ENCODE peak calls at places on chromosomes 3 and 15, in ten cellular contexts. W, B, I, L, D, T, K, Q, P and H are unnamed samples. For H3K9me3, the result is how much of the 10 kb centered on the place peaks cover.

GRCh38 chr3:191425322-191425734 is 35.6 kb upstream of the PYDC2 start:
- DNase-seq in W (no peak), B (no peak), I (no peak), L (no peak), D (no peak), T (no peak), K (no peak), Q (no peak), P (no peak), H (no peak)

GRCh38 chr15:99052205-99052604 is 44.6 kb upstream of the PGPEP1L start:
- DNase-seq in W (no peak), B (no peak), I (no peak), L (no peak), D (no peak), T (no peak), K (no peak), Q (no peak), P (no peak), H (no peak)

GRCh38 chr3:172840913-172841312 is 90.4 kb downstream of the ECT2 start:
- DNase-seq in W (no peak), B (no peak), I (no peak), L (no peak), D (no peak), T (no peak), K (no peak), Q (no peak), P (no peak), H (no peak)

GRCh38 chr15:43998607-43999006 is 171.8 kb downstream of the WDR76 start:
- DNase-seq in W (peak), B (no peak), I (peak), L (no peak), D (peak), T (peak), K (peak), Q (no peak), P (no peak), H (no peak)

GRCh38 chr3:181554233-181554765 is 157.4 kb upstream of the SOX2 start:
- DNase-seq in W (no peak), B (no peak), I (no peak), L (no peak), D (no peak), T (no peak), K (no peak), Q (no peak), P (no peak), H (no peak)

GRCh38 chr3:47283596-47284364 is 1.0 kb downstream of the KLHL18 start:
- DNase-seq in W (no peak), B (no peak), I (no peak), L (peak), D (peak), T (no peak), K (no peak), Q (no peak), P (no peak), H (no peak)

GRCh38 chr15:34182942-34183341 is 27.0 kb downstream of the KATNBL1 start:
- DNase-seq in W (no peak), B (no peak), I (no peak), L (no peak), D (no peak), T (no peak), K (no peak), Q (no peak), P (no peak), H (no peak)

GRCh38 chr3:56737001-56737400 is 53.9 kb upstream of the TASOR start:
- DNase-seq in W (no peak), B (no peak), I (no peak), L (no peak), D (no peak), T (no peak), K (no peak), Q (no peak), P (no peak), H (no peak)

GRCh38 chr3:182238141-182238540 is 526.4 kb downstream of the SOX2 start:
- DNase-seq in W (no peak), B (no peak), I (no peak), L (no peak), D (no peak), T (peak), K (no peak), Q (no peak), P (no peak), H (no peak)

GRCh38 chr15:62262305-62262941 is 97.3 kb upstream of the C2CD4B start:
- DNase-seq in W (no peak), B (no peak), I (no peak), L (no peak), D (no peak), T (no peak), K (no peak), Q (no peak), P (no peak), H (no peak)

GRCh38 chr15:62269504-62269903 is 104.4 kb upstream of the C2CD4B start:
- DNase-seq in W (no peak), B (no peak), I (no peak), L (peak), D (no peak), T (no peak), K (no peak), Q (no peak), P (no peak), H (no peak)

DNA sequence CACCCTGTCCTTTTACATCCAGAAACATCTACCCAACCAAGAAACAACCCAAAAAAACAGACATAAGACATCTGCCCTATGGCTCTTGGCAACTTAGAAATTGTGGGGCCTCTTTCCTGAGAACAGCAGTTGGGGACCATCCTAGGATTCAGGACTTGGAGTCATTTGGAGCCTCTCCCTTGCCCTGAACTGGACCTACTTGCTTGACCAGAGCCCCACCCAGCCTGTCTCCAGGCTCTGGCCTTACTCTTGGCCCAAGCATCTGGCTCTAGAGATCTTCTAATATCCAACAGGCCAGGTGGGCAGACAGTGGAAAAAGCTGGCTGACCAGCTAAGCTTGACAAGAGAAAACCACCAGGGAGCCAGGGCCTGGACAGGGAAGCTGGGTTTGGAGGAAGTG is 99.1 kb upstream of the C2CD4B start:
- DNase-seq in W (no peak), B (no peak), I (no peak), L (no peak), D (no peak), T (no peak), K (no peak), Q (no peak), P (no peak), H (no peak)
- H3K9me3 ChIP-seq in W (under half), B (under half), I (under half), L (under half), D (under half), T (under half), K (under half), Q (under half), P (under half), H (under half)

GRCh38 chr3:7504886-7505775 is 644.2 kb downstream of the GRM7 start:
- DNase-seq in W (no peak), B (no peak), I (no peak), L (no peak), D (no peak), T (peak), K (no peak), Q (peak), P (no peak), H (no peak)

GRCh38 chr3:7503431-7503830 is 642.5 kb downstream of the GRM7 start:
- DNase-seq in W (no peak), B (no peak), I (no peak), L (no peak), D (no peak), T (no peak), K (no peak), Q (no peak), P (no peak), H (no peak)

GRCh38 chr3:7512048-7512447 is 651.1 kb downstream of the GRM7 start:
- DNase-seq in W (no peak), B (no peak), I (no peak), L (no peak), D (no peak), T (no peak), K (no peak), Q (no peak), P (no peak), H (no peak)

GRCh38 chr3:7508821-7509220 is 647.9 kb downstream of the GRM7 start:
- DNase-seq in W (no peak), B (no peak), I (no peak), L (no peak), D (no peak), T (peak), K (no peak), Q (no peak), P (no peak), H (no peak)

DNA sequence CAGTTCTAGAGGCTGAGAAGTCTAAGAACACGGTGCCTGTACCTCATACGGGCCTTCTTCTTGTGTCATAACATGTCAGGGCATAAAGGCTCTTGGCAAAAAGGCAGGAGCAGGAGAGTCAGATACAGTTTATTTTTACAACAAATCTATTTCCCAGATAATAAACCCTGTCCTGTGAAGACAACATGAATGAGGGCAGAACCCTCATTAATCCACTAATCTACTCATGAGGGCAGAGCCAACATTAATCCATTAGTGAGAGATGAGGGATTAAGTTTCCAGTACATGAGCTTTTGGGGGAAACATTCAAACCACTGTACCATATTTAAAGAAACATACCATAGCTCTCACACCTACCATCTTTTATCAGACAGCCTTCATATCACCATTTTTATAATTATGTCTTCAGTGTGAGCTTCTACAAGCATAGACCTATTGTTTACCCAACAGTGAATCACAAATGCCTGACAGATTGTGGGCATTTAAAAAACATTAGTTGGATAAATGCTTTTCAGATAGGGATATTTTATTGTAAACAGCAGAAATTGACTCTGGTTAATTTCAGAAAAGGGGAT is 645.8 kb downstream of the GRM7 start:
- DNase-seq in W (no peak), B (no peak), I (no peak), L (no peak), D (no peak), T (peak), K (no peak), Q (no peak), P (no peak), H (no peak)
- H3K9me3 ChIP-seq in W (under half), B (under half), I (under half), L (under half), D (under half), T (under half), K (under half), Q (under half), P (under half), H (under half)

DNA sequence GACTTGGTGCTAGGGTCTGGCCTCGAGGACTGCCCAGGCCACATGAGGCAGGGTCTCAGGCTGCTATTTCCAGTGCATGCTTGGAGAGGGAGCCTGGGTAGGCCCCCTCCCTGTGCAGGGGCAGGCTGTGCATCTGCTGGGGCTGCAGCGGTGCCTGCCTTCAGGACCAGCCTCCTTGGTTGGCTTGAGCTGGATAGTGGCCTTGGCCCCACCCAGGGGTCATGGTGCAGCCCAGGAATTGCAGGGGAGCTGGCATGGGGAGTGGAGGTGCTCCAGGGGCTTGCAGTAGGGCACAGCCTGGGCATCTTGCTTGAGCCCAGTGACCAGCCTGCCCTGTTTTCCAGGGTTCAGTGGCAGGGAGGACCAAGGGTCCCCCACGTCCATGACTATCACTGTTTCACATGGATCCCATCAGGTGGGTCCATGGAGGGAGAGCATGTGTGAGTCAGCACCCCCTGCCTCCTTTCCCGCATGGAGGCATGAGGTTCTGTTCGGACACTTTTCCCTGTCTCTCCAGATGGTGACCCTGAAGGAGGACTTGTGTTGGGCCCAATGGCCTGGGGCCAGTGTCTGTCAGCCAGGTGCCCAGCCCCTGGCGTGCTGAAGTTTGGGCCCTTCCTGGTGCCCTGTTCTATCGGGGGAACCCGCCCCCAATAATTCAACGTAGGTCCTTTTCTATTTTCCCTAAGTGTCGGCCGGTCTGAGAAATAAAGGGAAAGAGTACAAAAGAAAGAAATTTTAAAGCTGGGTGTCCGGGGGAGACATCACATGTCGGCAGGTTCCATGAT is 218.6 kb downstream of the SNRPN start:
- DNase-seq in W (no peak), B (no peak), I (peak), L (no peak), D (no peak), T (no peak), K (peak), Q (no peak), P (peak), H (peak)
- H3K9me3 ChIP-seq in W (half or more), B (half or more), I (under half), L (under half), D (under half), T (under half), K (under half), Q (under half), P (half or more), H (half or more)

DNA sequence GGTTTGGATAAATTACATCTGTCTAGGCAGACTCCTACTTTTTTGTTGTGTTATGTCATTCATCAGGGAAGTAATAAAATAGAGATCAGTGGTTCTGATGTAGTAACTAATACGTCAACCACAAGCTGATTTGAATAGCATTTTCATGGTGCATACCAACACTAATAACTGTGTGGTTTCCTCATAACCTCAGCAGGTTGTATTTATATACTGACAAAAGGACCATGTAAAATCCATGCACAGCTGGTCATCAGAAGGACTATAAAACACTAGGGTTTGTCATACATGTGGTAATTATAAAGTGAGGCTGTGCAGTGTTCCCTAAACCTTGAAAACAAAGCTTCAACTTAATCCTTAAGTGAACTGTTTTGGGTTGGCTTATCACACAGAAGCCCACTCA is 216.8 kb upstream of the RBMS3 start:
- DNase-seq in W (peak), B (no peak), I (no peak), L (no peak), D (no peak), T (peak), K (no peak), Q (no peak), P (no peak), H (no peak)
- H3K9me3 ChIP-seq in W (under half), B (under half), I (under half), L (under half), D (under half), T (under half), K (under half), Q (under half), P (under half), H (under half)

GRCh38 chr3:176274161-176274560 is 923.1 kb downstream of the TBL1XR1 start:
- DNase-seq in W (no peak), B (no peak), I (no peak), L (peak), D (no peak), T (no peak), K (no peak), Q (no peak), P (no peak), H (no peak)
- H3K9me3 ChIP-seq in W (under half), B (under half), I (under half), L (under half), D (under half), T (under half), K (under half), Q (under half), P (under half), H (under half)

GRCh38 chr3:6667354-6667753 is 193.6 kb upstream of the GRM7 start:
- DNase-seq in W (no peak), B (no peak), I (no peak), L (no peak), D (no peak), T (no peak), K (no peak), Q (no peak), P (no peak), H (no peak)

DNA sequence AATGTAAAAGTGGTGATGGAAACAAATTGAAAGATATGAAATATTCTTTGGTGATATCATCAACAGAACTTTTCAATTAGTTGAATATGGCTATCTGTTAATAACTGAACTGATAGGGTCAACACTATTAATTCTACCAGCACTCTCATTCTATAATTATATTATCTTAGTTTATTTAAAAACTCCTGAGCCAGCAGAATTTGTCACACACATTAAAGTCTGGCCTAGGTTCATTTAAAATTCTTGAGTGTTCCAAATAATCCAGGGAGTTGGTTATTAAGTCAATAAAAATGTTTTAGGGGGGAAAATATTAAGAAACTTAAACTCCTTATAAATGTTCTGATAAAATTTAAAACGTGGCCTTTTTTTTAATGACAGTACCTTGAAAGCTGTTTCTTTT is 189.6 kb upstream of the GRM7 start:
- DNase-seq in W (no peak), B (no peak), I (no peak), L (no peak), D (no peak), T (no peak), K (no peak), Q (no peak), P (no peak), H (no peak)
- H3K9me3 ChIP-seq in W (under half), B (under half), I (under half), L (under half), D (under half), T (under half), K (under half), Q (under half), P (under half), H (under half)

DNA sequence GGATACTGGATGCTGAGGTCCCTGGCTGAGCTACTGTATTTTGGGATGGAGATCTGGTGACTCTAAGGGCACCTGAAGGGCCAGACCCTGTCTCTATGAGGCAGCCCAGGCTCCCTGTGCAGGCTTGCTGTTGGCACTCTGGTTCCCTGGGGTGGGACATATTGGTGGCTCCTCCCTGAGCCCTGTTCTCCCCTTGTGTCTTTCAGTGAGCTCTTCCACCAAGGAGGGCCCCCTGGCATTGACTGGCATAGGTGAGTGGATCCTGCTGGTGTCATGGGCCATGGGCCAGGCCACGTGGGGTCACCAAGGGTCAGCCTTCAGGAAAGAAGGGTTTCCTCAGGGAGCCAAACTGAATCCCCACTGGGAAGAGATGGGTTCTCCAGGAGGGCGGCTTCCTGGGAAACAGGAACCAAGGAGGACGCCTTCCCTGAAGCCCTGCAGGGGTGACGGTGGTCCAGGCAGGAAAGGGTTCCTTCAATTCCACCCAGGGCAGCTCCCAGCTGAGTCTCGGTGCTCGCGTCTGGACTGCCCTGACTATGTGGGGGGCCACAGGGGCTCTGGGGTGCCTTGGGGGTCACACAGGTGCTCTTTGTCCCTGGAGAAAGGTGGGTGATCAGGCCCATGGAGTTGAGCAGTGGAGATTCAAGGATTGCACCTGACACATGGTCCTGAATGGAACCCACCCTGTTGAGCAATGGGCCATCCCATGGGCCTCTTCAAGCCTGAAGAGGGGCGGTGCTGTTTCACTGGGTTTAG is 220.4 kb downstream of the SNRPN start:
- DNase-seq in W (no peak), B (no peak), I (no peak), L (no peak), D (no peak), T (no peak), K (no peak), Q (no peak), P (peak), H (peak)
- H3K9me3 ChIP-seq in W (half or more), B (half or more), I (under half), L (under half), D (under half), T (under half), K (under half), Q (under half), P (half or more), H (under half)

GRCh38 chr15:50964075-50964474 is 55.6 kb downstream of the AP4E1 start:
- DNase-seq in W (no peak), B (no peak), I (no peak), L (no peak), D (no peak), T (no peak), K (no peak), Q (no peak), P (no peak), H (no peak)

GRCh38 chr15:50971115-50971514 is 62.6 kb downstream of the AP4E1 start:
- DNase-seq in W (no peak), B (no peak), I (no peak), L (no peak), D (no peak), T (no peak), K (no peak), Q (no peak), P (no peak), H (no peak)

GRCh38 chr15:50971542-50971941 is 63.1 kb downstream of the AP4E1 start:
- DNase-seq in W (no peak), B (no peak), I (no peak), L (peak), D (no peak), T (no peak), K (no peak), Q (no peak), P (no peak), H (no peak)

GRCh38 chr15:50970524-50970923 is 62.0 kb downstream of the AP4E1 start:
- DNase-seq in W (no peak), B (no peak), I (no peak), L (no peak), D (no peak), T (no peak), K (no peak), Q (no peak), P (no peak), H (no peak)

GRCh38 chr15:50968353-50968752 is 59.9 kb downstream of the AP4E1 start:
- DNase-seq in W (no peak), B (no peak), I (no peak), L (no peak), D (no peak), T (no peak), K (no peak), Q (no peak), P (no peak), H (no peak)
- H3K9me3 ChIP-seq in W (under half), B (under half), I (under half), L (under half), D (under half), T (under half), K (under half), Q (under half), P (under half), H (half or more)